ENCODE peak calls at places on chromosomes 5 and 9, in six cellular contexts. E is GM23248, W is fibroblast of lung, A is uterus, H is A673, X is heart right ventricle. C is an unnamed sample. For H3K36me3, the result is how much of the 10 kb centered on the place peaks cover.

GRCh38 chr5:23484094-23484493 is 23.3 kb upstream of the PRDM9 start:
- DNase-seq in E (no peak), W (no peak), A (no peak), H (no peak), X (no peak), C (no peak)

GRCh38 chr9:133897675-133898074 is 94.4 kb downstream of the VAV2 start:
- DNase-seq in E (peak), W (no peak), A (no peak), H (no peak), X (no peak), C (no peak)

GRCh38 chr5:129271309-129271708 is 176.8 kb downstream of the ISOC1 start:
- DNase-seq in E (no peak), W (no peak), A (no peak), H (peak), X (no peak), C (no peak)

GRCh38 chr5:97149689-97150088 is 7.3 kb upstream of the LIX1 start:
- DNase-seq in E (no peak), W (no peak), A (no peak), H (no peak), X (no peak), C (no peak)

GRCh38 chr9:126376311-126376902 is 49.8 kb downstream of the MVB12B start:
- DNase-seq in E (no peak), W (no peak), A (no peak), H (no peak), X (no peak), C (no peak)

GRCh38 chr9:87569008-87569908 is 71.6 kb downstream of the DAPK1 start:
- DNase-seq in E (no peak), W (peak), A (no peak), H (peak), X (peak), C (no peak)

GRCh38 chr9:8389531-8389930 is 590.0 kb upstream of the DMAC1 start:
- DNase-seq in E (no peak), W (no peak), A (no peak), H (no peak), X (no peak), C (no peak)

GRCh38 chr9:125525846-125526619 is 181.0 kb downstream of the MAPKAP1 start:
- DNase-seq in E (peak), W (peak), A (no peak), H (no peak), X (peak), C (no peak)

GRCh38 chr5:85605381-85605780 is 1012.4 kb upstream of the COX7C start:
- DNase-seq in E (no peak), W (no peak), A (no peak), H (no peak), X (no peak), C (no peak)

GRCh38 chr5:131256507-131256823 is 7.4 kb upstream of the CDC42SE2 start:
- DNase-seq in E (no peak), W (no peak), A (no peak), H (no peak), X (no peak), C (no peak)

GRCh38 chr9:27590636-27591035 is 17.4 kb upstream of the C9orf72 start:
- DNase-seq in E (peak), W (no peak), A (no peak), H (no peak), X (no peak), C (no peak)

GRCh38 chr9:19378647-19379046 is 1.4 kb downstream of the RPS6 start:
- DNase-seq in E (no peak), W (no peak), A (no peak), H (no peak), X (no peak), C (no peak)

GRCh38 chr5:130398825-130399224 is 494.6 kb downstream of the CHSY3 start:
- DNase-seq in E (no peak), W (no peak), A (no peak), H (no peak), X (no peak), C (no peak)

GRCh38 chr9:104895572-104895971 is 32.4 kb downstream of the ABCA1 start:
- DNase-seq in E (peak), W (peak), A (no peak), H (no peak), X (no peak), C (no peak)

GRCh38 chr5:171067540-171068130 is 205.8 kb downstream of the RANBP17 start:
- DNase-seq in E (peak), W (no peak), A (no peak), H (no peak), X (no peak), C (no peak)

GRCh38 chr9:120926397-120926928 is at the start of gene TRAF1:
- DNase-seq in E (no peak), W (no peak), A (no peak), H (no peak), X (no peak), C (peak)

GRCh38 chr9:112905084-112905483 is 14.4 kb upstream of the SLC46A2 start:
- DNase-seq in E (no peak), W (no peak), A (no peak), H (no peak), X (no peak), C (no peak)

GRCh38 chr5:133086366-133086875 is 34.6 kb downstream of the HSPA4 start:
- DNase-seq in E (peak), W (no peak), A (no peak), H (no peak), X (no peak), C (no peak)

GRCh38 chr9:115992834-115993233 is 160.8 kb upstream of the PAPPA start:
- DNase-seq in E (peak), W (peak), A (no peak), H (no peak), X (no peak), C (no peak)

DNA sequence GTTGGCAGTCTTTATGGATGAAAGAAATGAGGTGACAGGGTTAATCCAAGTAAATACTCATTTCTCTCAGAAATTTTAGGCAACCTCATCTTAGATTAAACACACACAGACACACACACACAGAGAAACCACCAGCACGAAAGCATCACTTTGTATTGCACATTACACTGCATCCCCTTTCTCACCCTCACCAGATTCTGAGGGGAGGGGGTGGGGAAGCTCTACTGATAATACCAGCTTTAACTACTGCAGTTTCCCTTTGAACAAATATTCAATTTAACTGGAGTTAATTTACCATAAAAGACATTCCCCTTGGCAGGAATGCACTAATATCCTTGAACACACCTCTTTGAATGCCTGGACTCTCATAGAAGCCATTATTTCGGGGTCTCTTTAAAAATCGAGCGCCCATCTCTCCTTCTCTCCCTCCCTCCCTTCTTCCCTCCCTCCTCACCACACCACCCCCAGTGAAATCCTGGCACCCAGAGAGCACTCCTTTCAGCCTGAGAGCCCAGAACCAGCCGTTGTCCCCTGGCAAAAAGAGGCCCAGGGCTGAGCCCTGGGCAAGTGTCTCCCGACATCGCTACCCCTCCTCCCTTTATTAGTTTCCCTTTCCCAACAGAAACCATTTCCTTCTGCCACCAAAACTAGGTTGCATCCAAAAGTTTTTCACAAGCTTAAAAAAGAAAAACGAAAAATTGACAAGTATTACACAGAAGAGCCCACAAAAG is 2.8 kb upstream of the NFIB start:
- DNase-seq in E (no peak), W (no peak), A (no peak), H (no peak), X (no peak), C (no peak)
- H3K27ac ChIP-seq in E (no peak), W (no peak), A (peak), H (peak), X (peak), C (no peak)

GRCh38 chr5:140337880-140338279 is 8.5 kb downstream of the HBEGF start:
- DNase-seq in E (no peak), W (no peak), A (no peak), H (no peak), X (no peak), C (no peak)

GRCh38 chr5:140338336-140338735 is 8.1 kb downstream of the HBEGF start:
- DNase-seq in E (peak), W (no peak), A (no peak), H (no peak), X (no peak), C (no peak)

GRCh38 chr5:140339636-140340035 is 6.8 kb downstream of the HBEGF start:
- DNase-seq in E (no peak), W (no peak), A (no peak), H (no peak), X (no peak), C (no peak)

GRCh38 chr5:140338918-140339317 is 7.5 kb downstream of the HBEGF start:
- DNase-seq in E (peak), W (no peak), A (no peak), H (no peak), X (no peak), C (no peak)

DNA sequence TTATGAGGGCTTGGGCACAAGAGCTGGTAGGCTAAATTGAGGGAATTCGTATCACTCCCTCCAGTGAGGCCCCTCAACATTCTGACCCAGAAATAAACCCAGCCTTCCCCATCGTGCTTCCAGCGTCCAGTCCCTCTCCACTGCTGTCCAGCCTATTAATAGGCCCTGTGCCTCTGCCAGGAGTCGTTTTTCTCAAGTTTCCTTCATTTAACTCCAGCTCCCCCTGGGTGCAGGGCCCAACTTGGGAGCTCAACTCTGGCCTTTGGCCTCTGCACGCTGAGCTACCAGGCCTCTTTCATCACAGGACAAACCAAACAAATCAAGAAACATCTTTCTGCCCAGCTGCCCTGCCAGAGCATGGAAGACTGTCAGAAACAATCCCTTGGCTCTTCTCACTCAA is 10.0 kb downstream of the HBEGF start:
- DNase-seq in E (no peak), W (peak), A (peak), H (no peak), X (peak), C (no peak)
- H3K36me3 ChIP-seq in E (under half), W (under half), A (under half), H (under half), X (half or more), C (under half)

GRCh38 chr5:151680944-151681427 is 5.7 kb downstream of the SPARC start:
- DNase-seq in E (peak), W (peak), A (no peak), H (no peak), X (no peak), C (no peak)

GRCh38 chr5:151678146-151678545 is 8.6 kb downstream of the SPARC start:
- DNase-seq in E (peak), W (peak), A (no peak), H (no peak), X (peak), C (no peak)

GRCh38 chr5:151679421-151680155 is 7.1 kb downstream of the SPARC start:
- DNase-seq in E (peak), W (peak), A (no peak), H (no peak), X (no peak), C (no peak)

GRCh38 chr5:151676719-151677118 is 10.0 kb downstream of the SPARC start:
- DNase-seq in E (peak), W (peak), A (no peak), H (no peak), X (no peak), C (no peak)

GRCh38 chr5:151678713-151679112 is 8.0 kb downstream of the SPARC start:
- DNase-seq in E (peak), W (no peak), A (no peak), H (no peak), X (no peak), C (no peak)
- H3K27ac ChIP-seq in E (peak), W (peak), A (peak), H (no peak), X (peak), C (no peak)

GRCh38 chr5:1817261-1818043 is 16.2 kb downstream of the NDUFS6 start:
- DNase-seq in E (no peak), W (no peak), A (no peak), H (no peak), X (no peak), C (no peak)

GRCh38 chr5:1820926-1821325 is 19.7 kb downstream of the NDUFS6 start:
- DNase-seq in E (no peak), W (no peak), A (no peak), H (no peak), X (no peak), C (no peak)

GRCh38 chr5:1818784-1819183 is 17.6 kb downstream of the NDUFS6 start:
- DNase-seq in E (no peak), W (no peak), A (no peak), H (no peak), X (no peak), C (no peak)

GRCh38 chr5:1820381-1820780 is 19.2 kb downstream of the NDUFS6 start:
- DNase-seq in E (no peak), W (no peak), A (no peak), H (no peak), X (no peak), C (no peak)

DNA sequence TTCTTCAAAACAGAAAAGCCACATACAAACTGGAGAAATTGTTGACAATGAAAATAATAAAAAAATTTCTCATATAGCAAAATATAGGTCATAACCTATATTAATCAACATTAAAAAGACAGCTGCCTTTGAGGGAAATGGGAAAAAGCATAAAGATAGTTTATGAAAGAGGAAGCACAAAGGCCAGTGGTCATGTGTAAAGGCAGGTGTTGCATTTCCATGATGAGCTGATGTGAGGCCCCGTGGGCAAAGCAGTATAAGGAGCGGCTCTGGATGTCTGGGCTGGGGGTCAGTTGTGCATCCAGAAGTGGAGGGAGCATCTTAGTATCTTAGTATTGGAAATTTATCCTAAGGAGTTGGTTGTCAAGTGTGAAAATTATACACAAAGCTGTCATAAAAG is 18.3 kb downstream of the NDUFS6 start:
- DNase-seq in E (no peak), W (no peak), A (no peak), H (no peak), X (no peak), C (no peak)
- H3K36me3 ChIP-seq in E (under half), W (under half), A (under half), H (under half), X (half or more), C (under half)

GRCh38 chr9:69204378-69204777 is 30.3 kb downstream of the TJP2 start:
- DNase-seq in E (no peak), W (peak), A (no peak), H (no peak), X (no peak), C (no peak)

GRCh38 chr9:69202556-69202955 is 28.5 kb downstream of the TJP2 start:
- DNase-seq in E (no peak), W (no peak), A (no peak), H (no peak), X (no peak), C (no peak)

GRCh38 chr9:69204869-69205268 is 30.8 kb downstream of the TJP2 start:
- DNase-seq in E (peak), W (peak), A (no peak), H (no peak), X (peak), C (no peak)

GRCh38 chr9:69207503-69207902 is 33.4 kb downstream of the TJP2 start:
- DNase-seq in E (no peak), W (no peak), A (no peak), H (no peak), X (peak), C (no peak)

DNA sequence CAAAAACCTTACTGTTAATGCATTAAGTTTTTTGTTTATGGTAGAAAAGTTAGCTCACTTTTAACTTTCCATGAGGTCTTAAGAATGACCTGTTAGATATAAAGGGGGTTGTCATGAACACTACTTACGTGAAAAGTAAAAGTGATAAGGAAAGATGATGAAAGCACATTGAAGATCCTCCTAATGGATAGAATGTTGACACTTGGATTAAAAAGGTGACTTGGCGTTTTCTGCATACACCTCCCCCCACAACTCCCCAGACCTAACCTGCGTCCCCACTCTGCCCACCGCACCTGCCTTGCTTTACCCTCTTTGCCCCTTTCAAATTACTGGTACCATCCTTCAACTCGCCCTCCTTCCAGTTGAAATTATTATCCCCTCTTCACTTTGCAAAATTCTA is 32.0 kb downstream of the TJP2 start:
- DNase-seq in E (no peak), W (no peak), A (no peak), H (no peak), X (no peak), C (no peak)
- H3K27ac ChIP-seq in E (no peak), W (no peak), A (no peak), H (no peak), X (no peak), C (no peak)

DNA sequence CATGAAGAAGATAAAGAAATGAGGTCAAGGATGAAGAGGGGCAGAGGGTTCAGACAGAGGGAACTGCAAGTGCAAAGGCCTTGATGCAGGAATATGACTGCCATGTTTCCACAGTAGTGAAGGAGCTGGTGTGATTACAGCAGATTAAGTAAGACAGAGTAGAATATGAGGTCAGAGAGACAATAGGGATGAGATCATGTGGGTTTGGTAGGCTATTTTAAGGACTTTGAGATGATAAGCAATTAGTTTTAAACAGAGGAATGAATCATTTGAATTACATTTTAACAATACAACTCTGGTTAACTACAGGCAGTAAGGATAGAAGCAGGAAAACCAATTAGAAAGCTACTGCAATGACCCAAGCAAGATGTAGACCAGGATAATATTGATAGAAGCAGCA is 7.7 kb downstream of the CENPK start:
- DNase-seq in E (peak), W (peak), A (no peak), H (no peak), X (no peak), C (no peak)
- H3K36me3 ChIP-seq in E (under half), W (under half), A (under half), H (half or more), X (under half), C (under half)

C was measured in CD4-positive, alpha-beta memory T cell.